ENCODE peak calls at places on chromosome 21, in five cellular contexts. R, F, N, L and S are unnamed samples.

GRCh38 chr21:38494688-38495087 is 3.6 kb downstream of the ERG start:
- DNase-seq in N (no peak), F (no peak), R (no peak), L (peak), S (no peak)

GRCh38 chr21:40041446-40041845 is 174.2 kb downstream of the PCP4 start:
- DNase-seq in L (no peak), N (no peak), R (no peak), F (no peak), S (no peak)

GRCh38 chr21:45029298-45029967 is 44.9 kb upstream of the ADARB1 start:
- DNase-seq in L (no peak), R (no peak), N (no peak), F (no peak), S (no peak)

GRCh38 chr21:45421071-45421845 is 16.3 kb downstream of the COL18A1 start:
- DNase-seq in N (no peak), L (no peak), R (no peak), F (no peak), S (no peak)

GRCh38 chr21:40680311-40680710 is 166.6 kb downstream of the DSCAM start:
- DNase-seq in L (no peak), F (no peak), R (no peak), N (no peak), S (no peak)

GRCh38 chr21:14913576-14914146 is 151.1 kb downstream of the NRIP1 start:
- DNase-seq in N (no peak), L (no peak), F (no peak), R (no peak), S (peak)

GRCh38 chr21:44892095-44892494 is 18.6 kb upstream of the PTTG1IP start:
- DNase-seq in R (no peak), N (no peak), F (no peak), L (no peak), S (no peak)

GRCh38 chr21:17819878-17820232 is 699 bp upstream of the C21orf91 start:
- DNase-seq in R (peak), N (no peak), L (no peak), F (no peak), S (peak)

GRCh38 chr21:42310411-42311001 is 4.7 kb downstream of the TFF3 start:
- DNase-seq in N (no peak), F (no peak), L (no peak), R (no peak), S (no peak)

GRCh38 chr21:38814126-38815059 is 8.7 kb downstream of the ETS2 start:
- DNase-seq in F (no peak), R (no peak), L (no peak), N (no peak), S (no peak)

GRCh38 chr21:42461881-42462877 is 33.8 kb downstream of the RSPH1 start:
- DNase-seq in L (no peak), R (no peak), F (peak), N (no peak), S (no peak)

GRCh38 chr21:42671778-42672593 is 18.6 kb downstream of the PDE9A start:
- DNase-seq in F (no peak), L (peak), N (no peak), R (no peak), S (no peak)

GRCh38 chr21:42302794-42303193 is 12.4 kb downstream of the TFF3 start:
- DNase-seq in L (no peak), R (no peak), F (no peak), N (no peak), S (no peak)

GRCh38 chr21:46551636-46552241 is 53.1 kb downstream of the S100B start:
- DNase-seq in F (no peak), N (no peak), R (no peak), L (no peak), S (no peak)

GRCh38 chr21:43352568-43353281 is 74.2 kb downstream of the SIK1 start:
- DNase-seq in N (no peak), R (no peak), F (no peak), L (no peak), S (no peak)

GRCh38 chr21:28714795-28715464 is 277.7 kb downstream of the LTN1 start:
- DNase-seq in N (no peak), R (no peak), F (no peak), L (peak), S (peak)

GRCh38 chr21:26739189-26739588 is 106.0 kb downstream of the ADAMTS1 start:
- DNase-seq in L (no peak), F (no peak), N (no peak), R (no peak), S (peak)